ENCODE peak calls at places on chromosomes 7 and 10, in six cellular contexts. One of them, this sample, is unnamed.

GRCh38 chr10:128483216-128483615 is 357.0 kb upstream of the MKI67 start:
- DNase-seq in astrocyte of the cerebellum: no peak
- DNase-seq in neural progenitor cell: no peak
- DNase-seq in CD8-positive, alpha-beta T cell: no peak
- DNase-seq in osteoblast: no peak
- DNase-seq in mucosa of descending colon: no peak
- DNase-seq in this sample: no peak

GRCh38 chr7:115933463-115933862 is 97.1 kb downstream of the TFEC start:
- DNase-seq in neural progenitor cell: no peak
- DNase-seq in astrocyte of the cerebellum: peak
- DNase-seq in osteoblast: no peak
- DNase-seq in mucosa of descending colon: no peak
- DNase-seq in CD8-positive, alpha-beta T cell: no peak
- DNase-seq in this sample: no peak

GRCh38 chr10:110087682-110088081 is 79.9 kb downstream of the ADD3 start:
- DNase-seq in mucosa of descending colon: no peak
- DNase-seq in osteoblast: peak
- DNase-seq in neural progenitor cell: no peak
- DNase-seq in CD8-positive, alpha-beta T cell: no peak
- DNase-seq in astrocyte of the cerebellum: no peak
- DNase-seq in this sample: no peak

GRCh38 chr10:128739937-128740336 is 613.7 kb upstream of the MKI67 start:
- DNase-seq in neural progenitor cell: no peak
- DNase-seq in CD8-positive, alpha-beta T cell: no peak
- DNase-seq in osteoblast: no peak
- DNase-seq in astrocyte of the cerebellum: no peak
- DNase-seq in mucosa of descending colon: peak
- DNase-seq in this sample: no peak

GRCh38 chr7:106167439-106168136 is 55.5 kb upstream of the SYPL1 start:
- DNase-seq in CD8-positive, alpha-beta T cell: no peak
- DNase-seq in osteoblast: no peak
- DNase-seq in neural progenitor cell: no peak
- DNase-seq in astrocyte of the cerebellum: no peak
- DNase-seq in mucosa of descending colon: no peak
- DNase-seq in this sample: no peak

GRCh38 chr10:95133997-95134396 is 60.0 kb upstream of the ACSM6 start:
- DNase-seq in osteoblast: no peak
- DNase-seq in astrocyte of the cerebellum: no peak
- DNase-seq in neural progenitor cell: no peak
- DNase-seq in CD8-positive, alpha-beta T cell: no peak
- DNase-seq in mucosa of descending colon: no peak
- DNase-seq in this sample: no peak

GRCh38 chr10:110501142-110501937 is 3.6 kb downstream of the DUSP5 start:
- DNase-seq in astrocyte of the cerebellum: peak
- DNase-seq in osteoblast: peak
- DNase-seq in mucosa of descending colon: peak
- DNase-seq in CD8-positive, alpha-beta T cell: peak
- DNase-seq in neural progenitor cell: peak
- DNase-seq in this sample: peak

GRCh38 chr10:46020871-46021553 is 9.4 kb downstream of the NCOA4 start:
- DNase-seq in osteoblast: no peak
- DNase-seq in astrocyte of the cerebellum: no peak
- DNase-seq in CD8-positive, alpha-beta T cell: no peak
- DNase-seq in neural progenitor cell: no peak
- DNase-seq in mucosa of descending colon: no peak
- DNase-seq in this sample: no peak

GRCh38 chr10:98030093-98030821 is at the start of gene CRTAC1:
- DNase-seq in neural progenitor cell: peak
- DNase-seq in mucosa of descending colon: peak
- DNase-seq in osteoblast: peak
- DNase-seq in astrocyte of the cerebellum: no peak
- DNase-seq in CD8-positive, alpha-beta T cell: no peak
- DNase-seq in this sample: peak

GRCh38 chr10:120204877-120205276 is 252.2 kb upstream of the PLPP4 start:
- DNase-seq in CD8-positive, alpha-beta T cell: no peak
- DNase-seq in mucosa of descending colon: no peak
- DNase-seq in neural progenitor cell: no peak
- DNase-seq in osteoblast: no peak
- DNase-seq in astrocyte of the cerebellum: no peak
- DNase-seq in this sample: no peak

GRCh38 chr7:106283501-106283830 is 1.3 kb downstream of the NAMPT start:
- DNase-seq in osteoblast: no peak
- DNase-seq in mucosa of descending colon: no peak
- DNase-seq in neural progenitor cell: no peak
- DNase-seq in CD8-positive, alpha-beta T cell: no peak
- DNase-seq in astrocyte of the cerebellum: no peak
- DNase-seq in this sample: no peak

GRCh38 chr7:8908889-8909288 is 475.5 kb downstream of the NXPH1 start:
- DNase-seq in mucosa of descending colon: no peak
- DNase-seq in neural progenitor cell: no peak
- DNase-seq in osteoblast: no peak
- DNase-seq in astrocyte of the cerebellum: no peak
- DNase-seq in CD8-positive, alpha-beta T cell: no peak
- DNase-seq in this sample: no peak

GRCh38 chr10:78972160-78972946 is 96.4 kb upstream of the ZMIZ1 start:
- DNase-seq in astrocyte of the cerebellum: peak
- DNase-seq in CD8-positive, alpha-beta T cell: no peak
- DNase-seq in osteoblast: peak
- DNase-seq in mucosa of descending colon: peak
- DNase-seq in neural progenitor cell: peak
- DNase-seq in this sample: peak

GRCh38 chr7:65980478-65981250 is 1.3 kb downstream of the GUSB start:
- DNase-seq in osteoblast: peak
- DNase-seq in neural progenitor cell: no peak
- DNase-seq in CD8-positive, alpha-beta T cell: peak
- DNase-seq in mucosa of descending colon: peak
- DNase-seq in astrocyte of the cerebellum: no peak
- DNase-seq in this sample: peak

GRCh38 chr10:19043431-19043830 is 5.2 kb upstream of the MALRD1 start:
- DNase-seq in CD8-positive, alpha-beta T cell: no peak
- DNase-seq in astrocyte of the cerebellum: no peak
- DNase-seq in mucosa of descending colon: no peak
- DNase-seq in osteoblast: no peak
- DNase-seq in neural progenitor cell: no peak
- DNase-seq in this sample: no peak

GRCh38 chr7:24401628-24402593 is 117.9 kb downstream of the NPY start:
- DNase-seq in CD8-positive, alpha-beta T cell: no peak
- DNase-seq in neural progenitor cell: no peak
- DNase-seq in astrocyte of the cerebellum: peak
- DNase-seq in osteoblast: no peak
- DNase-seq in mucosa of descending colon: no peak
- DNase-seq in this sample: no peak

GRCh38 chr10:49661291-49661856 is 18.1 kb upstream of the C10orf53 start:
- DNase-seq in osteoblast: no peak
- DNase-seq in mucosa of descending colon: no peak
- DNase-seq in neural progenitor cell: no peak
- DNase-seq in astrocyte of the cerebellum: no peak
- DNase-seq in CD8-positive, alpha-beta T cell: no peak
- DNase-seq in this sample: no peak

GRCh38 chr10:120394446-120394845 is 62.6 kb upstream of the PLPP4 start:
- DNase-seq in mucosa of descending colon: no peak
- DNase-seq in astrocyte of the cerebellum: no peak
- DNase-seq in neural progenitor cell: no peak
- DNase-seq in CD8-positive, alpha-beta T cell: no peak
- DNase-seq in osteoblast: no peak
- DNase-seq in this sample: no peak

GRCh38 chr10:11209810-11210141 is 192.1 kb downstream of the CELF2 start:
- DNase-seq in osteoblast: no peak
- DNase-seq in astrocyte of the cerebellum: no peak
- DNase-seq in mucosa of descending colon: no peak
- DNase-seq in neural progenitor cell: no peak
- DNase-seq in CD8-positive, alpha-beta T cell: no peak
- DNase-seq in this sample: no peak

GRCh38 chr10:17918187-17918903 is 33.4 kb upstream of the SLC39A12 start:
- DNase-seq in astrocyte of the cerebellum: no peak
- DNase-seq in osteoblast: no peak
- DNase-seq in CD8-positive, alpha-beta T cell: no peak
- DNase-seq in mucosa of descending colon: no peak
- DNase-seq in neural progenitor cell: no peak
- DNase-seq in this sample: no peak

GRCh38 chr7:137847418-137848050 is 760 bp upstream of the DGKI start:
- DNase-seq in neural progenitor cell: peak
- DNase-seq in astrocyte of the cerebellum: no peak
- DNase-seq in osteoblast: peak
- DNase-seq in mucosa of descending colon: no peak
- DNase-seq in CD8-positive, alpha-beta T cell: no peak
- DNase-seq in this sample: no peak

GRCh38 chr10:78780551-78780961 is 288.2 kb upstream of the ZMIZ1 start:
- DNase-seq in osteoblast: no peak
- DNase-seq in CD8-positive, alpha-beta T cell: no peak
- DNase-seq in astrocyte of the cerebellum: no peak
- DNase-seq in mucosa of descending colon: no peak
- DNase-seq in neural progenitor cell: no peak
- DNase-seq in this sample: no peak

GRCh38 chr10:103758294-103758681 is 97.1 kb downstream of the SH3PXD2A start:
- DNase-seq in osteoblast: no peak
- DNase-seq in neural progenitor cell: no peak
- DNase-seq in CD8-positive, alpha-beta T cell: no peak
- DNase-seq in mucosa of descending colon: no peak
- DNase-seq in astrocyte of the cerebellum: no peak
- DNase-seq in this sample: no peak

GRCh38 chr7:156026076-156027002 is 214.1 kb upstream of the SHH start:
- DNase-seq in neural progenitor cell: no peak
- DNase-seq in astrocyte of the cerebellum: no peak
- DNase-seq in CD8-positive, alpha-beta T cell: no peak
- DNase-seq in mucosa of descending colon: no peak
- DNase-seq in osteoblast: no peak
- DNase-seq in this sample: no peak
- H3K4me3 ChIP-seq in neural progenitor cell: no peak
- H3K4me3 ChIP-seq in astrocyte of the cerebellum: no peak
- H3K4me3 ChIP-seq in CD8-positive, alpha-beta T cell: no peak
- H3K4me3 ChIP-seq in mucosa of descending colon: no peak
- H3K4me3 ChIP-seq in osteoblast: no peak
- H3K4me3 ChIP-seq in this sample: no peak

GRCh38 chr10:28411136-28411460 is 108.2 kb upstream of the MPP7 start:
- DNase-seq in neural progenitor cell: no peak
- DNase-seq in astrocyte of the cerebellum: no peak
- DNase-seq in CD8-positive, alpha-beta T cell: no peak
- DNase-seq in osteoblast: peak
- DNase-seq in mucosa of descending colon: no peak
- DNase-seq in this sample: no peak

GRCh38 chr10:28408237-28408777 is 105.4 kb upstream of the MPP7 start:
- DNase-seq in CD8-positive, alpha-beta T cell: no peak
- DNase-seq in mucosa of descending colon: no peak
- DNase-seq in neural progenitor cell: no peak
- DNase-seq in osteoblast: no peak
- DNase-seq in astrocyte of the cerebellum: no peak
- DNase-seq in this sample: no peak

GRCh38 chr10:28411648-28412047 is 108.8 kb upstream of the MPP7 start:
- DNase-seq in astrocyte of the cerebellum: no peak
- DNase-seq in osteoblast: no peak
- DNase-seq in mucosa of descending colon: no peak
- DNase-seq in CD8-positive, alpha-beta T cell: no peak
- DNase-seq in neural progenitor cell: no peak
- DNase-seq in this sample: no peak

DNA sequence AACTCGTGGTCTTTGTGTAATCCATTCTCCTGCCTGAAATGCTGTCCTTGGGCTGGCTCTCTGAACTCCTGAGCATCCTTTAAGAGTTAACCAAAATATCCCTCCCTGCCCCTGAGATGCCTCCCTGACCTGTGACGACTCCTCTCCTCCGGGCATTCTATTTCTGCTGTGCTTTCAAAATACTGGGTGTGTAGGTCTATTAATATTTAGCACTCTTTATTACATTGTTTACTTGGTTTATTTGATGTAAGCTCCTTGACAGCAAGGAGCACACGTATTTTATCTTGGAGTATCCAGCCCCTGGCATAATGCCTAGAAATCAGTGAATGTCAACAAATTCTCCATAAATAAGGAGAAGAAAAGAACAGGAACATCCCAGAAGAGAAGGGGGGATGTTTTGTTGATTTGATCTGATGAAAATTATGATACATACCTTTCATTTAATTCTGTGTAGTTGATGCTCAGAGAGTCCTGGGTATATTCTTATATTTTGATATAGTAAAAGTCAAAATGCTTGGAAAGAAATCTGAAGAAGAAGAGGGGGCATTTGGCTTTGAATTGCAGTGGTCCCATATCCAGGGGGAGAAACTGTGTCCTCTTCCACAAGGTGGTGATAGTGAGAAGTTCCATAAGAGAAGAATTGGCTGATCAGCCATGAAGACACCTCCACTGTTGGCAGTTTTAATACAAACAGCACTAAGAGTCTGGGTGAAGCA is 107.7 kb upstream of the MPP7 start:
- DNase-seq in CD8-positive, alpha-beta T cell: no peak
- DNase-seq in mucosa of descending colon: no peak
- DNase-seq in neural progenitor cell: no peak
- DNase-seq in osteoblast: peak
- DNase-seq in astrocyte of the cerebellum: no peak
- DNase-seq in this sample: no peak
- TF ChIP-seq CTCF in CD8-positive, alpha-beta T cell: no peak
- TF ChIP-seq CTCF in mucosa of descending colon: no peak
- TF ChIP-seq CTCF in neural progenitor cell: peak
- TF ChIP-seq CTCF in osteoblast: peak
- TF ChIP-seq CTCF in astrocyte of the cerebellum: peak
- TF ChIP-seq CTCF in this sample: no peak

GRCh38 chr10:132632851-132633684 is 95.5 kb downstream of the INPP5A start:
- DNase-seq in mucosa of descending colon: peak
- DNase-seq in astrocyte of the cerebellum: no peak
- DNase-seq in osteoblast: peak
- DNase-seq in neural progenitor cell: no peak
- DNase-seq in CD8-positive, alpha-beta T cell: no peak
- DNase-seq in this sample: no peak
- H3K4me3 ChIP-seq in mucosa of descending colon: no peak
- H3K4me3 ChIP-seq in astrocyte of the cerebellum: no peak
- H3K4me3 ChIP-seq in osteoblast: no peak
- H3K4me3 ChIP-seq in neural progenitor cell: no peak
- H3K4me3 ChIP-seq in CD8-positive, alpha-beta T cell: no peak
- H3K4me3 ChIP-seq in this sample: no peak

DNA sequence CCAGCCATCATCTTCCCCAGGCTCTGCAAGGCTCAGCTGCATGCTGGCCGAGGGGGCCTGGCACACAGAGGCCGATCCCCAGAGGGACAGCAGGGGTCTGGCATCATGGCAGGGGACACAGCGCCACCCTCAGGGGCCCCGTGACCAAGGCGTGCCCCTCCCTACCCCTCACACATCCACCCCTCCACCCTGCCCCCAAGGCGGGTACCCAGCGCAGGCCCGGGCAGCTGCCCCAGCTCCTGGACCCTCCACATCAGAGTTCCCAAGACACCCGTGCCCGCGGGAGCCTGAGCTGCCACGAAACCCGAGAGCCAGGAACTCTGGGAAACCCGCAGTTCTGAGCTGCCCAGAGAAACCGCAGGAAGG is 46.5 kb upstream of the TNRC18 start:
- DNase-seq in CD8-positive, alpha-beta T cell: no peak
- DNase-seq in neural progenitor cell: no peak
- DNase-seq in osteoblast: peak
- DNase-seq in mucosa of descending colon: no peak
- DNase-seq in astrocyte of the cerebellum: no peak
- DNase-seq in this sample: no peak
- TF ChIP-seq CTCF in CD8-positive, alpha-beta T cell: no peak
- TF ChIP-seq CTCF in neural progenitor cell: no peak
- TF ChIP-seq CTCF in osteoblast: no peak
- TF ChIP-seq CTCF in mucosa of descending colon: no peak
- TF ChIP-seq CTCF in astrocyte of the cerebellum: no peak
- TF ChIP-seq CTCF in this sample: no peak

This sample was measured in transverse colon.